ENCODE peak calls at places on chromosomes 12 and 14, in four cellular contexts. Q is PC-9, U is HCT116, M is AG04450. L is an unnamed sample.

GRCh38 chr14:67137744-67138371 is 51.4 kb upstream of the GARIN2 start:
- DNase-seq in Q (no peak), U (no peak), M (no peak), L (no peak)

GRCh38 chr14:74596747-74597456 is 15.1 kb downstream of the LTBP2 start:
- DNase-seq in Q (no peak), U (no peak), M (peak; percentile 73), L (no peak)

GRCh38 chr14:54650331-54651017 is 83.5 kb downstream of the SAMD4A start:
- DNase-seq in Q (no peak), U (no peak), M (no peak), L (no peak)

GRCh38 chr12:101490286-101490920 is 15.3 kb downstream of the SPIC start:
- DNase-seq in Q (no peak), U (peak; percentile 62), M (no peak), L (no peak)

GRCh38 chr12:47805417-47805816 is 14.3 kb downstream of the HDAC7 start:
- DNase-seq in Q (no peak), U (no peak), M (no peak), L (no peak)

GRCh38 chr12:94150483-94151225 is 2.3 kb downstream of the PLXNC1 start:
- DNase-seq in Q (no peak), U (no peak), M (no peak), L (peak; percentile 21)

GRCh38 chr12:20024194-20024593 is 344.1 kb upstream of the PDE3A start:
- DNase-seq in Q (no peak), U (no peak), M (no peak), L (no peak)

GRCh38 chr14:68882235-68882634 is 89.4 kb upstream of the ZFP36L1 start:
- DNase-seq in Q (no peak), U (no peak), M (no peak), L (no peak)

GRCh38 chr12:131832393-131833231 is 4.4 kb downstream of the MMP17 start:
- DNase-seq in Q (no peak), U (no peak), M (peak; percentile 52), L (no peak)

GRCh38 chr14:92998957-92999356 is 76.0 kb downstream of the CHGA start:
- DNase-seq in Q (no peak), U (no peak), M (no peak), L (no peak)

GRCh38 chr12:21940549-21940948 is 677 bp downstream of the ABCC9 start:
- DNase-seq in Q (no peak), U (no peak), M (no peak), L (no peak)
- H3K27ac ChIP-seq in Q (no peak overlapping the region), U (no peak overlapping the region), M (no peak overlapping the region), L (no peak overlapping the region)

GRCh38 chr12:62827042-62827441 is 107.9 kb downstream of the PPM1H start:
- DNase-seq in Q (no peak), U (no peak), M (no peak), L (no peak)
- TF ChIP-seq CTCF in Q (peak; percentile 26), U (no peak), M (peak; percentile 31), L (no peak)

DNA sequence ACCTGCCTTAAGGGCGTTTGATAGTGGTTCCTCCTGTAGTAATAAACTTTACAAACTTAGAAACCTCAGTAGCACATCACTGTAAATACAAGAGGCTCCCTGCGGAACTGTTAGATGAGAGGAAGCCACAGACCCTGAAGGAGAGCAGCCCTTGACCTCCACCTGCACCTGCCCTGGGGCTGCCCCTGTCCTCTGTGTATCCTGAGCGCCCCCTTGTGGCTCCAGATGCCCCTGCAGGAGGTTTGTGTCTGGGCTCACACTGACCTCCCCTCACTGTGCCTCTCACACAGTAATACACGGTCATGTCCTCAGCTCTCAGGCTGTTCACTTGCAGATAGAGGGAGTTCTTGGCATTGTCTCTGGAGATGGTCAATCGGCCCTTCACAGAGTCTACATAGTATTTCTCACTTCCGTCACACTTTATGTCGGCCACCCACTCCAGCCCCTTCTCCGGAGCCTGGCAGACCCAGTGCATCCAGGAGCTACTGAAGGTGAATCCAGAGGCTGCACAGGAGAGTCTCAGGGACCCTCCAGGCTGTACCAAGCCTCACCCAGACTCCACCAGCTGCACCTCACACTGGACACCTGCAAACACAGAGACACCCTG is 1059.8 kb downstream of the TMEM121 start:
- DNase-seq in Q (no peak), U (no peak), M (no peak), L (peak; percentile 52)
- H3K9me3 ChIP-seq in Q (no peaks in the 10 kb centered on the region), U (peaks cover 8% of the 10 kb centered on the region), M (peaks cover 46% of the 10 kb centered on the region), L (no peaks in the 10 kb centered on the region)

GRCh38 chr14:103141117-103141796 is 18.0 kb downstream of the TNFAIP2 start:
- DNase-seq in Q (peak; percentile 84), U (peak; percentile 73), M (no peak), L (no peak)
- H3K27ac ChIP-seq in Q (peak overlapping the region; percentile 30), U (no peak overlapping the region), M (no peak overlapping the region), L (no peak overlapping the region)